ENCODE peak calls at places on chromosomes 1 and 21, in six cellular contexts. S, V, F, G, N and U are unnamed samples.

GRCh38 chr1:15197591-15198447 is 44.3 kb downstream of the TMEM51 start:
- ATAC-seq in F (no peak), S (no peak), G (no peak), N (no peak), V (no peak), U (no peak)

GRCh38 chr1:61605607-61606321 is 119.2 kb downstream of the TM2D1 start:
- ATAC-seq in N (no peak), G (peak), V (no peak), F (no peak), S (peak), U (no peak)

GRCh38 chr1:234612352-234613127 is 2.6 kb upstream of the IRF2BP2 start:
- ATAC-seq in G (peak), F (peak), V (peak), S (peak), N (peak), U (peak)

GRCh38 chr1:39258146-39258924 is 53.8 kb downstream of the MACF1 start:
- ATAC-seq in V (peak), F (peak), N (peak), S (peak), G (peak), U (peak)

GRCh38 chr1:241101622-241102021 is 255.4 kb downstream of the RGS7 start:
- ATAC-seq in V (no peak), N (no peak), G (no peak), S (peak), F (no peak), U (no peak)

GRCh38 chr1:238950786-238951185 is 435.6 kb upstream of the CHRM3 start:
- ATAC-seq in F (peak), V (no peak), N (no peak), G (no peak), S (no peak), U (no peak)

GRCh38 chr21:34949499-34949898 is 99.6 kb downstream of the RUNX1 start:
- ATAC-seq in S (no peak), G (no peak), N (no peak), V (no peak), F (no peak), U (no peak)

GRCh38 chr1:238898856-238899255 is 487.5 kb upstream of the CHRM3 start:
- ATAC-seq in G (peak), N (no peak), V (no peak), F (no peak), S (peak), U (no peak)

GRCh38 chr1:92790081-92790480 is 5.2 kb upstream of the EVI5 start:
- ATAC-seq in F (no peak), S (no peak), V (no peak), G (no peak), N (peak), U (no peak)

GRCh38 chr1:162305969-162306368 is 70.7 kb downstream of the SPATA46 start:
- ATAC-seq in S (peak), G (peak), N (no peak), F (peak), V (no peak), U (no peak)

GRCh38 chr1:223780926-223781325 is 64.8 kb downstream of the TP53BP2 start:
- ATAC-seq in S (no peak), F (peak), G (no peak), N (no peak), V (no peak), U (no peak)

GRCh38 chr1:13799502-13800283 is 99.7 kb downstream of the PRDM2 start:
- ATAC-seq in S (no peak), N (no peak), F (no peak), V (no peak), G (no peak), U (no peak)

GRCh38 chr1:30478799-30479198 is 244.6 kb downstream of the MATN1 start:
- ATAC-seq in N (no peak), F (no peak), G (no peak), S (no peak), V (no peak), U (no peak)

GRCh38 chr1:52365091-52365745 is 787 bp downstream of the CC2D1B start:
- ATAC-seq in G (peak), F (peak), S (peak), N (peak), V (peak), U (peak)

GRCh38 chr1:2541619-2542246 is 11.7 kb upstream of the HES5 start:
- ATAC-seq in G (no peak), N (no peak), S (no peak), V (no peak), F (no peak), U (no peak)

GRCh38 chr1:154599658-154600057 is 8.3 kb downstream of the ADAR start:
- ATAC-seq in S (no peak), N (no peak), F (peak), G (no peak), V (peak), U (no peak)

GRCh38 chr1:245516178-245516829 is 361.5 kb downstream of the KIF26B start:
- ATAC-seq in F (peak), S (no peak), N (peak), G (peak), V (no peak), U (no peak)

GRCh38 chr1:42957880-42958487 is 684 bp downstream of the SLC2A1 start:
- ATAC-seq in S (peak), G (peak), V (peak), F (peak), N (peak), U (peak)

GRCh38 chr1:42956739-42957138 is 1.9 kb downstream of the SLC2A1 start:
- ATAC-seq in F (no peak), V (no peak), G (no peak), N (no peak), S (no peak), U (no peak)

GRCh38 chr1:42953182-42954180 is 5.2 kb downstream of the SLC2A1 start:
- ATAC-seq in V (no peak), F (no peak), N (no peak), G (no peak), S (peak), U (no peak)

GRCh38 chr1:42957229-42957879 is 1.3 kb downstream of the SLC2A1 start:
- ATAC-seq in G (no peak), F (no peak), N (no peak), S (no peak), V (no peak), U (no peak)

GRCh38 chr1:42955311-42956063 is 3.2 kb downstream of the SLC2A1 start:
- ATAC-seq in F (no peak), G (no peak), S (no peak), N (no peak), V (no peak), U (no peak)
- TF ChIP-seq CTCF in F (no peak), G (no peak), S (no peak), N (no peak), V (no peak), U (no peak)

DNA sequence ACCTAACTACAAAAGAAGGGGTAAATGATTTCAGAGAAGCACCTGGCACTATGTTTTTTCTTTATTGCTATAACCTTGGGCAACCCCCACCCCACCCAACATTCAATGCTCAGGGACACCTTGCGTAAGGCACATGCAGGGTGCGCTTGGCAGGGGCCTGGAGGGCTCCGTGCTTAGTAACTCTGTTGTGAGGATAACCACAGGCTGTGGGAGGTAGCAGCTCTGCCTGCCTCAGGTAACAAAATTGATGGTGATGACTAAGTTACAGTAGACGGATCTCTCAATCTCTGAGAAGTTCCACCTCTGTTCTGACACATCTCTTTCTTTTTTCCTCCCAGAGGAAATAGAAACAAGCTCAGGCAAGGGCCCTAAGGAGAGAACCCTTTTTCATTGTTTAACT is 8.7 kb upstream of the CCN1 start:
- ATAC-seq in V (no peak), G (peak), N (no peak), S (peak), F (no peak), U (no peak)
- TF ChIP-seq CTCF in V (no peak), G (no peak), N (no peak), S (no peak), F (no peak), U (no peak)

GRCh38 chr1:46530311-46530710 is 21.1 kb downstream of the KNCN start:
- ATAC-seq in V (no peak), S (no peak), G (no peak), F (no peak), N (no peak), U (no peak)

GRCh38 chr1:46532498-46533178 is 18.8 kb downstream of the KNCN start:
- ATAC-seq in N (peak), F (peak), S (peak), V (peak), G (peak), U (peak)

GRCh38 chr1:46529031-46529630 is 22.3 kb downstream of the KNCN start:
- ATAC-seq in G (no peak), S (no peak), V (no peak), N (no peak), F (no peak), U (no peak)

GRCh38 chr1:46532095-46532494 is 19.4 kb downstream of the KNCN start:
- ATAC-seq in G (no peak), N (no peak), S (no peak), V (no peak), F (no peak), U (no peak)

DNA sequence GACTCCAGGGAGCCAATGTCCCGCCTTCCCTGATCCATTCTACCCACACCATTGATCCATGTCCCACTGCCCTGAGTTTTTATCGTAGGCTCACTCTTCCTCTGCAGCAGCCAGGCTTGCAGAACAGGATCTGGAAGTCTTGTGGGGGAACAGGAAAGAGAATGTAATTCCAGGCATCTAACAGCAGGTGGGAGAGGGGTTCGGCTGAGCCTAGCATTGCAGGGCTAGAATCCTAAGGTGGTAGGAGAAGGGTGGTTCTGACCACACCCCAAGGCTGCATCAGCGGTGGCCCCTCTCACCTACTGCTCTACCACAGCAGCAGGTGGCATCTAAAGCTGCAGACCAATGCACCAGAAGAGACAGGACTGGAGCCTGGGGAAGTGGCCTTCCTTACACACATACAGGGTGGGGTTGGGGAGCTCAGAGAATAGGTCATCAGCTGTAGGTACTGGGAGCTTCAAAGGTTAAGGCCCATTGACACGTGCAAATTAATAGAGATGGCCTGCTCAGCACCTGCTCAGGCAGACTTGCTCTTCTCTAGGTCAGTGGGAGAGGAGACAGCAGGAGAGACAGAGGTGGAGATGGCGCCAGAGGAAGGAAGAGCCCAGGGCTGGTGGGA is 20.5 kb downstream of the KNCN start:
- ATAC-seq in F (no peak), V (no peak), S (peak), G (peak), N (no peak), U (no peak)
- TF ChIP-seq CTCF in F (no peak), V (no peak), S (peak), G (peak), N (no peak), U (no peak)

GRCh38 chr1:211921579-211922095 is 91.1 kb upstream of the LPGAT1 start:
- ATAC-seq in S (no peak), F (no peak), V (no peak), N (no peak), G (no peak), U (no peak)

GRCh38 chr1:211923065-211923464 is 92.5 kb upstream of the LPGAT1 start:
- ATAC-seq in N (no peak), F (no peak), S (peak), G (no peak), V (no peak), U (no peak)

GRCh38 chr1:211920602-211921226 is 90.2 kb upstream of the LPGAT1 start:
- ATAC-seq in F (no peak), S (no peak), N (no peak), G (peak), V (peak), U (no peak)

GRCh38 chr1:211920141-211920572 is 89.6 kb upstream of the LPGAT1 start:
- ATAC-seq in V (peak), F (no peak), S (no peak), G (peak), N (peak), U (peak)

GRCh38 chr1:211918665-211919414 is 88.3 kb upstream of the LPGAT1 start:
- ATAC-seq in V (no peak), F (no peak), N (no peak), G (no peak), S (no peak), U (no peak)
- TF ChIP-seq CTCF in V (no peak), F (no peak), N (no peak), G (no peak), S (no peak), U (no peak)

DNA sequence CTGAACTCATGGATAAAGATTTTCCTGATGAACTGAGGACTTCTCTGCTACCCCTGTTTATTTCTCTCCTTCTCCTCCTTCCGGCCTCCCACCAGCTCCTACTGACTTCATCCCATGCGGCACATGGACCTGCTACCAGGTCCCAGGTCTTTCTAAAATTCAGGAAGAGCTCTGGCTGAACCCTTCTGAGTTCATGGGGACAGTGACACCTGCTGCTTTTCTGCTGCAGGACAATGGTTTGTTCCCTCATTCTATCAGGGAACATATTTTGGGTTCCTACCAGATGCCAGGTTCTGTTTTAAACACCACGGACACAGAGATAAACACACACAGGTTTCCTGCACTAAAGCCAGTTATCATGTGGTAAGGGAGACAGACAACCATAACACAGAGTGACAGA is 114.1 kb upstream of the RAB4A start:
- ATAC-seq in G (no peak), V (no peak), F (no peak), S (no peak), N (peak), U (peak)
- TF ChIP-seq CTCF in G (peak), V (peak), F (peak), S (peak), N (peak), U (peak)

DNA sequence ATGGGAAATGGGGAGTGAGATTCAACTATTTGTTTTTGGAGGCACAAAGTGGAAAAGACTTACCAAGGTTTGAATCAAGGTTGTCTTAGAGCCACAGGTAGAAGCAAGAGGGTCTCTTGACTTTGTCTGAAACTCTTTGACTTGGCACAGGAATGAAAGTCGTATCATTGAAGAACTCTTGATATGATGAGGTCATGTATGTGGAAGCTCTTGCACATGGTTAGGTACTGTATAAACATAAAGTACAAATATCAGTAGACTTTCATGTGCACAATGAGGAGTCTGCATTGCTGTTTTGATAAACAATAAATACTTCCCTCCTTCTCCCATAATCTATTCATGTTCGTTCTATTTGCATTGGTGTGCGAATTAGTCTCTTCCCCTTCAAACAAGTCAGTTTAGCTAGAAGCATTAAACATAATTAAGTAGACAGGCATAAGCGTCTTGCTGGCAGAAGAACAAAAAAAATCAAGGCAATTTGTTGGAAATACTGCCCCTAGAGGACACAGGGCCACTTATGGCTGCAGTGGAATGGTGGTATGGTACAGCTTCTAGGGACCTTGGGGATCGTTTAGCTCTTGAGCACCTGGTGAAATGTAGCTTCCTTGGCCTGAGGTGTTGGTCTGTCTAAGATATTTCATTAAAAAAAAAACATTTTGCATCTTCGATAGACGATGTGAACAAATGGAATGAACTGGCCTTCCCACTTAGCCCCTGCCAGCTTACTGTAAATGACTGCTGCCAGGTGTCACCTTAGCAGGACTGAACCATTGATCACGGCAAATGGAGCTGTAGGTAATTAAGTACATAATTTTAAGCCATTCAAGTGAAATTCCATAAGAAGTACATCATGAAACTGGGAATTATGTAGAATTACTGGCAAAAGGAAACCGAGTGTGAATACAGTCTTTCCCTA is 218.0 kb upstream of the GALNT2 start:
- ATAC-seq in V (no peak), N (peak), G (peak), S (peak), F (peak), U (no peak)
- TF ChIP-seq CTCF in V (peak), N (peak), G (peak), S (peak), F (peak), U (no peak)

GRCh38 chr1:85078903-85079302 is 30.6 kb upstream of the MCOLN3 start:
- ATAC-seq in F (peak), N (no peak), V (peak), S (no peak), G (peak), U (no peak)
- TF ChIP-seq CTCF in F (peak), N (no peak), V (no peak), S (peak), G (peak), U (no peak)

DNA sequence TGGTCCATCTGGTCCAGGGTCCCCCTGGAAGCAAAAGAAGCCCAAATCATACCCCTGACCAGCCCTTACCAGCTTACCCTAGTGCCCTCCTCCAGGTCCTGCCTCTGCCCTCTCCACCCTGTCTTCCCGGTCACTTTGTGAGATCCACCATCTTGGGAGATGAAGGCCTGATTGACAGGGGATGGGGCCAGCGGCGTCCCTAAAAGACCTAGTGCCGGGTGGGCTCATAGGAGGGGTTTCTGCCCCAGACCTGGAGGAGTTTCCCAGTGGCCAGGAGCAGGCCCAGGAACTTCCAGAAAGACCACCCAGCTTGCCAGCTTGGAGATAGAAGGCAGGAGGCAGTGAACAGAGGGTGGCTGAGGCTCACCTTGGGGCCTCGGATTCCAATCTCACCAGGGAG is 5.4 kb downstream of the COL9A2 start:
- ATAC-seq in G (no peak), V (no peak), S (no peak), F (no peak), N (no peak), U (no peak)
- TF ChIP-seq CTCF in G (no peak), V (no peak), S (no peak), F (no peak), N (no peak), U (no peak)